ENCODE peak calls at places on chromosomes 1 and 21, in six cellular contexts. One of them, this sample, is unnamed.

GRCh38 chr1:4736254-4736653 is 81.8 kb downstream of the AJAP1 start:
- DNase-seq in Calu3: no peak
- DNase-seq in GM13977: no peak
- DNase-seq in RWPE1: no peak
- DNase-seq in PC-9: no peak
- DNase-seq in AG09319: no peak
- DNase-seq in this sample: no peak

GRCh38 chr1:84582802-84583587 is 8.8 kb upstream of the CTBS start:
- DNase-seq in PC-9: no peak
- DNase-seq in GM13977: no peak
- DNase-seq in Calu3: no peak
- DNase-seq in RWPE1: no peak
- DNase-seq in AG09319: no peak
- DNase-seq in this sample: no peak

GRCh38 chr1:184635347-184636155 is 119.1 kb downstream of the EDEM3 start:
- DNase-seq in Calu3: no peak
- DNase-seq in AG09319: no peak
- DNase-seq in RWPE1: no peak
- DNase-seq in GM13977: no peak
- DNase-seq in PC-9: no peak
- DNase-seq in this sample: no peak

GRCh38 chr1:93753766-93754763 is 72.4 kb upstream of the BCAR3 start:
- DNase-seq in RWPE1: no peak
- DNase-seq in Calu3: no peak
- DNase-seq in PC-9: peak
- DNase-seq in GM13977: no peak
- DNase-seq in AG09319: peak
- DNase-seq in this sample: no peak

GRCh38 chr1:51829058-51829457 is 49.5 kb downstream of the NRDC start:
- DNase-seq in AG09319: no peak
- DNase-seq in PC-9: no peak
- DNase-seq in RWPE1: peak
- DNase-seq in GM13977: no peak
- DNase-seq in Calu3: no peak
- DNase-seq in this sample: no peak

GRCh38 chr1:28860332-28861073 is 48.5 kb downstream of the OPRD1 start:
- DNase-seq in Calu3: peak
- DNase-seq in RWPE1: peak
- DNase-seq in AG09319: no peak
- DNase-seq in PC-9: no peak
- DNase-seq in GM13977: no peak
- DNase-seq in this sample: no peak

GRCh38 chr1:192788184-192788583 is 20.7 kb upstream of the RGS2 start:
- DNase-seq in AG09319: no peak
- DNase-seq in PC-9: no peak
- DNase-seq in Calu3: no peak
- DNase-seq in RWPE1: peak
- DNase-seq in GM13977: no peak
- DNase-seq in this sample: no peak

GRCh38 chr21:29893687-29894086 is 46.1 kb downstream of the GRIK1 start:
- DNase-seq in AG09319: no peak
- DNase-seq in GM13977: no peak
- DNase-seq in PC-9: no peak
- DNase-seq in Calu3: no peak
- DNase-seq in RWPE1: no peak
- DNase-seq in this sample: no peak

GRCh38 chr1:113479713-113480676 is 89.7 kb downstream of the MAGI3 start:
- DNase-seq in Calu3: no peak
- DNase-seq in PC-9: no peak
- DNase-seq in AG09319: no peak
- DNase-seq in RWPE1: no peak
- DNase-seq in GM13977: no peak
- DNase-seq in this sample: no peak

GRCh38 chr1:235286667-235287066 is 41.3 kb downstream of the ARID4B start:
- DNase-seq in AG09319: no peak
- DNase-seq in Calu3: no peak
- DNase-seq in PC-9: no peak
- DNase-seq in RWPE1: no peak
- DNase-seq in GM13977: no peak
- DNase-seq in this sample: no peak

GRCh38 chr1:172322219-172323061 is 98.0 kb upstream of the C1orf105 start:
- DNase-seq in AG09319: peak
- DNase-seq in Calu3: peak
- DNase-seq in PC-9: peak
- DNase-seq in GM13977: no peak
- DNase-seq in RWPE1: peak
- DNase-seq in this sample: no peak

GRCh38 chr1:111596499-111596898 is 23.1 kb upstream of the RAP1A start:
- DNase-seq in Calu3: no peak
- DNase-seq in RWPE1: no peak
- DNase-seq in AG09319: no peak
- DNase-seq in PC-9: no peak
- DNase-seq in GM13977: no peak
- DNase-seq in this sample: no peak

GRCh38 chr1:206909167-206909882 is 12.1 kb downstream of the IL24 start:
- DNase-seq in AG09319: no peak
- DNase-seq in RWPE1: peak
- DNase-seq in PC-9: peak
- DNase-seq in Calu3: peak
- DNase-seq in GM13977: peak
- DNase-seq in this sample: peak

GRCh38 chr1:111704776-111705175 is 34.4 kb downstream of the INKA2 start:
- DNase-seq in AG09319: no peak
- DNase-seq in RWPE1: peak
- DNase-seq in Calu3: no peak
- DNase-seq in GM13977: no peak
- DNase-seq in PC-9: peak
- DNase-seq in this sample: no peak

GRCh38 chr1:53330819-53331218 is 2.9 kb upstream of the LRP8 start:
- DNase-seq in PC-9: peak
- DNase-seq in AG09319: no peak
- DNase-seq in GM13977: no peak
- DNase-seq in Calu3: no peak
- DNase-seq in RWPE1: no peak
- DNase-seq in this sample: no peak

GRCh38 chr21:14584357-14585095 is 38.4 kb upstream of the SAMSN1 start:
- DNase-seq in AG09319: no peak
- DNase-seq in PC-9: no peak
- DNase-seq in RWPE1: no peak
- DNase-seq in Calu3: no peak
- DNase-seq in GM13977: no peak
- DNase-seq in this sample: no peak

GRCh38 chr21:37375866-37376574 is 9.4 kb downstream of the DYRK1A start:
- DNase-seq in RWPE1: no peak
- DNase-seq in Calu3: no peak
- DNase-seq in AG09319: no peak
- DNase-seq in GM13977: no peak
- DNase-seq in PC-9: no peak
- DNase-seq in this sample: no peak

GRCh38 chr1:164440222-164440621 is 118.8 kb upstream of the PBX1 start:
- DNase-seq in RWPE1: no peak
- DNase-seq in Calu3: peak
- DNase-seq in GM13977: no peak
- DNase-seq in PC-9: peak
- DNase-seq in AG09319: no peak
- DNase-seq in this sample: no peak

GRCh38 chr1:235287208-235287882 is 40.6 kb downstream of the ARID4B start:
- DNase-seq in PC-9: no peak
- DNase-seq in GM13977: no peak
- DNase-seq in Calu3: no peak
- DNase-seq in RWPE1: no peak
- DNase-seq in AG09319: no peak
- DNase-seq in this sample: no peak

GRCh38 chr1:235090406-235091069 is 38.1 kb downstream of the TOMM20 start:
- DNase-seq in AG09319: no peak
- DNase-seq in RWPE1: no peak
- DNase-seq in GM13977: no peak
- DNase-seq in PC-9: no peak
- DNase-seq in Calu3: no peak
- DNase-seq in this sample: no peak

GRCh38 chr1:165734906-165735305 is 33.8 kb downstream of the TMCO1 start:
- DNase-seq in GM13977: no peak
- DNase-seq in RWPE1: no peak
- DNase-seq in PC-9: no peak
- DNase-seq in Calu3: no peak
- DNase-seq in AG09319: no peak
- DNase-seq in this sample: no peak

GRCh38 chr1:208142632-208143390 is 101.4 kb downstream of the PLXNA2 start:
- DNase-seq in PC-9: no peak
- DNase-seq in AG09319: no peak
- DNase-seq in Calu3: no peak
- DNase-seq in RWPE1: no peak
- DNase-seq in GM13977: no peak
- DNase-seq in this sample: no peak

GRCh38 chr1:38512024-38512623 is 347.4 kb downstream of the RRAGC start:
- DNase-seq in GM13977: no peak
- DNase-seq in RWPE1: no peak
- DNase-seq in Calu3: no peak
- DNase-seq in AG09319: no peak
- DNase-seq in PC-9: no peak
- DNase-seq in this sample: no peak

GRCh38 chr1:54777431-54777830 is 13.1 kb upstream of the PARS2 start:
- DNase-seq in RWPE1: no peak
- DNase-seq in AG09319: no peak
- DNase-seq in GM13977: no peak
- DNase-seq in PC-9: no peak
- DNase-seq in Calu3: no peak
- DNase-seq in this sample: no peak
- TF ChIP-seq CTCF in RWPE1: no peak
- TF ChIP-seq CTCF in AG09319: no peak
- TF ChIP-seq CTCF in GM13977: no peak
- TF ChIP-seq CTCF in PC-9: no peak
- TF ChIP-seq CTCF in Calu3: no peak
- TF ChIP-seq CTCF in this sample: no peak

DNA sequence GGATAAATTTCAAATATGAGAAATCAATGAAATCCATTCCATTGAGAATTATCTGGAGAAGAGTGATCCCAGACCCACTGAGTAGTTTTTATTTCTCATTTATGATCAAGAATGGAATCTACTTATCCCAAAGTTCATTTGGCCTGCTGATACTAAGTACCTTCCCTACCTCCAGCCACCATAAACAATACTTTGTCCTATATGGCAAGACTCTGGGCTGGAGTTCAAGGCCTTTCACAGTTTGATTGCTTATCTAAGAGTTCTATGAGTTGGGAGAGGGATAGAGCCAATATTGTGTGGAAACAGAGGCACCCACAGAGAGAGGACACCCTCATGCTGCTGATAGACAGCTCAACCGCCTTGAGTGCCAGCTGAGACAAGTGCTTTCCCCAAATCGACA is 5.1 kb downstream of the PDZK1 start:
- DNase-seq in RWPE1: no peak
- DNase-seq in PC-9: no peak
- DNase-seq in GM13977: no peak
- DNase-seq in AG09319: no peak
- DNase-seq in Calu3: no peak
- DNase-seq in this sample: no peak
- TF ChIP-seq CTCF in RWPE1: no peak
- TF ChIP-seq CTCF in PC-9: no peak
- TF ChIP-seq CTCF in GM13977: no peak
- TF ChIP-seq CTCF in AG09319: no peak
- TF ChIP-seq CTCF in Calu3: no peak
- TF ChIP-seq CTCF in this sample: no peak

DNA sequence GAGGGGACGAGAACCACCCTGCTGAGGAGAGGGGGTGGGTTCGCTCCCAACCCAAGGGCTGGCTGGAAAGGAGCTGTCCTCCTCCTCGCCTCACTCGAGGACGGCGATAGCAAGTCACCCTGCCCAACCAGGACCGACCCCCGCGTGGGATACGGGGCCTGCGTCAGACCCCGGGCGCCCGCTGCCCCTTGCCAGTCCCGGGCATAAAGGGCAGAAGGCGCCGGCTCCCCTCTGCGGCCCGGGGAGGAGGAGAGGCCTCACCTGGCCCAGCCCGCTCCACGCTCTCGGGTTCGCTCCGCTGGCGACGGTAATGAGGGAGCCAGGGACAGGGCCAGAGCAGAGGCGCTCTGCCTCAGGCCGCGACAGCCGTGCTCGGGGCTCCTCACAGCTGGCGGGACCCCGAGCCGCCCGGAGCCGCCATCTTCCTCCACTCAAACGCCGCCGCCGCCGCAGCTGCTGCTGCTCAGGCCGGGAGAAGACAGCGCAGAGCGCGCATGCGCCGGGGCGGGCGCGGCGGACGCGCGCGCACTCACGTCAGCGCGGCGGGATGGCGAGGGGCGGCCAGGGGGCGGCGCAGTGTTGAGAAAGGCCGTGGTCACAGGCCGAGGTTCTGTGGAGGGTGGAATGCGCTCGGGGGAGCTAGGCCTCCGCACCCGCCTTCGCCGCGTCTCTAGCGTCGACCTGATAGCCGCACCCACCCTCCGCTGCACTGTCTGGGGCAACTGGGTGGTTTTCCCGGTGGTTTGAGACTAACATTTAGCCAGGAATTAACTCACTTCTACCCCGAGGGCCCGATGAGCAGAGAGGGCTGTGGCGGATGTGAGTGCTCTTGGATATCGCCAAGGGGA is at the start of gene FBXO42:
- DNase-seq in RWPE1: peak
- DNase-seq in GM13977: peak
- DNase-seq in Calu3: peak
- DNase-seq in AG09319: peak
- DNase-seq in PC-9: peak
- DNase-seq in this sample: peak
- TF ChIP-seq CTCF in RWPE1: peak
- TF ChIP-seq CTCF in GM13977: peak
- TF ChIP-seq CTCF in Calu3: peak
- TF ChIP-seq CTCF in AG09319: peak
- TF ChIP-seq CTCF in PC-9: no peak
- TF ChIP-seq CTCF in this sample: peak

GRCh38 chr1:11617314-11617713 is 36.9 kb downstream of the FBXO2 start:
- DNase-seq in PC-9: no peak
- DNase-seq in GM13977: no peak
- DNase-seq in AG09319: no peak
- DNase-seq in Calu3: no peak
- DNase-seq in RWPE1: no peak
- DNase-seq in this sample: no peak
- TF ChIP-seq CTCF in PC-9: no peak
- TF ChIP-seq CTCF in GM13977: no peak
- TF ChIP-seq CTCF in AG09319: no peak
- TF ChIP-seq CTCF in Calu3: no peak
- TF ChIP-seq CTCF in RWPE1: no peak
- TF ChIP-seq CTCF in this sample: no peak

DNA sequence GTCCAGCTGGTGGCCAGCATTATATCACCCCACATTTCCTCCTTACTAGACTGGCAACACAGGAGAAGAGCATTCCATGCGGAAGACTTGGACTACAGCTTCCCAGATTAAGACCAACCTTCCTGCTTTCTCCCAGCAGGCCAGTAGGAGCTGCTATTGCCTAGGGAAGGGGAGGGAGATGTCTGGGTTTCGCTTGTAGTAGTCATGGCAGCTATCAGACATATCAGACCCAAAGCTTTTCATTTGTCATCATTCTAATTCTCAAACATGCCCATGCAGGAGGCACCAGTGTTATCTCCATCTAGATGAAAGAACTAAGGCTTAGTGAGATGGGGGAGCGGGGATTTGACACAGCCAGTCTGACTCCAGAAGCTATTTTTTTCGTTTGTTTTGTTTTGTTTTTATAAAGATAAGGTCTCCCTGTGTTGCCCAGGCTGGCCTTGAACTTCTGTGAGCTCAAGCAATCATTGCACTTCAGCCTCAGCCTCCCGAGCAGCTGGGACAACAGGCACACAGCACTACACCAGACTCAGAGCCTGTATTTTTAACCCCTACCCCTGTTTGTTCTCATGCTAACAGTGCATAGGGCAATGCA is 4.5 kb downstream of the PLA2G2A start:
- DNase-seq in RWPE1: peak
- DNase-seq in GM13977: peak
- DNase-seq in AG09319: peak
- DNase-seq in PC-9: peak
- DNase-seq in Calu3: peak
- DNase-seq in this sample: no peak
- TF ChIP-seq CTCF in RWPE1: peak
- TF ChIP-seq CTCF in GM13977: peak
- TF ChIP-seq CTCF in AG09319: no peak
- TF ChIP-seq CTCF in PC-9: peak
- TF ChIP-seq CTCF in Calu3: peak
- TF ChIP-seq CTCF in this sample: peak